ENCODE peak calls at places on chromosomes 5 and 9, in eight cellular contexts. G is lung; E is CD8-positive, alpha-beta T cell; X is fibroblast of pulmonary artery; V is IMR-90; F is astrocyte; L is foreskin fibroblast; R is upper lobe of right lung. I is an unnamed sample.

GRCh38 chr5:145347026-145347616 is 488.0 kb downstream of the PRELID2 start:
- DNase-seq in G (no peak), E (no peak), X (peak), V (peak), F (peak), L (peak), R (no peak), I (no peak)

GRCh38 chr9:35079041-35079425 is 709 bp downstream of the FANCG start:
- DNase-seq in G (no peak), E (no peak), X (no peak), V (no peak), F (no peak), L (peak), R (no peak), I (no peak)

GRCh38 chr5:172417983-172418630 is 36.2 kb downstream of the SH3PXD2B start:
- DNase-seq in G (peak), E (no peak), X (peak), V (peak), F (peak), L (peak), R (peak), I (peak)

GRCh38 chr9:70987986-70988385 is 133.4 kb downstream of the TRPM3 start:
- DNase-seq in G (no peak), E (no peak), X (peak), V (peak), F (peak), L (peak), R (no peak), I (no peak)

GRCh38 chr9:108704156-108704852 is 151.5 kb downstream of the ACTL7B start:
- DNase-seq in G (no peak), E (no peak), X (peak), V (no peak), F (peak), L (peak), R (no peak), I (no peak)

GRCh38 chr5:177397875-177398390 is 2.5 kb downstream of the PFN3 start:
- DNase-seq in G (no peak), E (no peak), X (no peak), V (no peak), F (no peak), L (no peak), R (no peak), I (no peak)

GRCh38 chr5:139363937-139364336 is 19.2 kb downstream of the SLC23A1 start:
- DNase-seq in G (no peak), E (no peak), X (no peak), V (no peak), F (no peak), L (no peak), R (no peak), I (no peak)

GRCh38 chr5:150208187-150209015 is 18.5 kb downstream of the SLC6A7 start:
- DNase-seq in G (no peak), E (no peak), X (peak), V (peak), F (peak), L (peak), R (no peak), I (no peak)

GRCh38 chr5:89396262-89396975 is 513.4 kb upstream of the MEF2C start:
- DNase-seq in G (no peak), E (no peak), X (peak), V (peak), F (no peak), L (peak), R (no peak), I (no peak)

GRCh38 chr5:177389368-177390169 is 5.3 kb downstream of the SLC34A1 start:
- DNase-seq in G (no peak), E (no peak), X (peak), V (peak), F (peak), L (peak), R (no peak), I (peak)

GRCh38 chr9:18122156-18122555 is 351.8 kb upstream of the ADAMTSL1 start:
- DNase-seq in G (no peak), E (no peak), X (peak), V (peak), F (peak), L (peak), R (no peak), I (no peak)

GRCh38 chr9:113695901-113696300 is 180.2 kb upstream of the ZNF618 start:
- DNase-seq in G (no peak), E (no peak), X (no peak), V (no peak), F (no peak), L (no peak), R (no peak), I (no peak)

GRCh38 chr9:115882911-115883310 is 270.7 kb upstream of the PAPPA start:
- DNase-seq in G (no peak), E (no peak), X (peak), V (peak), F (no peak), L (peak), R (no peak), I (no peak)

GRCh38 chr9:115879451-115879850 is 274.1 kb upstream of the PAPPA start:
- DNase-seq in G (no peak), E (no peak), X (no peak), V (no peak), F (no peak), L (no peak), R (no peak), I (no peak)

GRCh38 chr9:115880221-115880620 is 273.4 kb upstream of the PAPPA start:
- DNase-seq in G (no peak), E (no peak), X (no peak), V (peak), F (no peak), L (peak), R (no peak), I (no peak)

GRCh38 chr9:115884846-115885245 is 268.7 kb upstream of the PAPPA start:
- DNase-seq in G (no peak), E (no peak), X (no peak), V (peak), F (peak), L (no peak), R (no peak), I (no peak)

GRCh38 chr9:115883467-115884329 is 269.9 kb upstream of the PAPPA start:
- DNase-seq in G (no peak), E (no peak), X (peak), V (peak), F (peak), L (peak), R (no peak), I (no peak)
- TF ChIP-seq CTCF in G (no peak), E (no peak), X (peak), V (peak), F (peak), L (peak), R (peak), I (peak)

GRCh38 chr9:133129001-133129799 is 8.2 kb upstream of the RALGDS start:
- DNase-seq in G (no peak), E (no peak), X (no peak), V (no peak), F (no peak), L (no peak), R (no peak), I (no peak)

GRCh38 chr9:133127340-133127981 is 6.4 kb upstream of the RALGDS start:
- DNase-seq in G (peak), E (peak), X (no peak), V (no peak), F (peak), L (no peak), R (peak), I (no peak)

GRCh38 chr9:133126697-133127339 is 5.8 kb upstream of the RALGDS start:
- DNase-seq in G (no peak), E (no peak), X (no peak), V (no peak), F (no peak), L (peak), R (no peak), I (no peak)

GRCh38 chr9:133125706-133126696 is 5.0 kb upstream of the RALGDS start:
- DNase-seq in G (no peak), E (no peak), X (peak), V (peak), F (peak), L (peak), R (peak), I (no peak)

GRCh38 chr9:133128152-133128551 is 7.1 kb upstream of the RALGDS start:
- DNase-seq in G (no peak), E (no peak), X (no peak), V (no peak), F (no peak), L (no peak), R (no peak), I (no peak)
- H3K4me3 ChIP-seq in G (no peak), E (no peak), X (no peak), V (no peak), F (no peak), L (no peak), R (no peak), I (no peak)

GRCh38 chr9:107260437-107261081 is 22.5 kb upstream of the RAD23B start:
- DNase-seq in G (no peak), E (no peak), X (no peak), V (no peak), F (no peak), L (peak), R (no peak), I (no peak)
- TF ChIP-seq CTCF in G (no peak), E (no peak), X (no peak), V (no peak), F (no peak), L (no peak), R (no peak), I (no peak)

GRCh38 chr9:91261417-91261816 is 100.3 kb downstream of the AUH start:
- DNase-seq in G (no peak), E (no peak), X (no peak), V (no peak), F (no peak), L (no peak), R (no peak), I (no peak)

GRCh38 chr9:91266457-91266856 is 95.3 kb downstream of the AUH start:
- DNase-seq in G (no peak), E (no peak), X (no peak), V (no peak), F (no peak), L (no peak), R (no peak), I (no peak)
- H3K4me3 ChIP-seq in G (no peak), E (no peak), X (no peak), V (no peak), F (no peak), L (no peak), R (no peak), I (no peak)

DNA sequence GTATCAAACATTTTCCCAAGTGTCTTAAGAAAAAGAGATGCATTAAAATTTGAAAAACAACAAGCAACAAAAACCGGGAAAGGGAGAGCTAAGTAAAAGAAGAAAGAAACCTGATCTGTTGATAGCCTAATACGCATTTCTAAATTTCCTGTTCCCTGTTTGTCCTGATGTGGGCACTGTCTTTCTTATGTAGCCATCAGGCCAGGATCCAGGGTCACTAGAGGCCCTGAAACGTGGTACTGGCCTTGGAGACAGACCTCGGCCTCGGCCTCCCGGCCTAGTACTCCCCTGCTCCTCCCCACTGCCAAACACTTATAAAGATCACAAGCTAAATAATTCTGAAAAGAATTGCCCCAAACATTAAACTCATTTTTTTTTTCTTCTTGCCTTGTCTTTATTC is 547.2 kb downstream of the IRX1 start:
- DNase-seq in G (no peak), E (no peak), X (no peak), V (no peak), F (no peak), L (no peak), R (no peak), I (no peak)
- TF ChIP-seq CTCF in G (no peak), E (no peak), X (no peak), V (no peak), F (no peak), L (no peak), R (no peak), I (no peak)

DNA sequence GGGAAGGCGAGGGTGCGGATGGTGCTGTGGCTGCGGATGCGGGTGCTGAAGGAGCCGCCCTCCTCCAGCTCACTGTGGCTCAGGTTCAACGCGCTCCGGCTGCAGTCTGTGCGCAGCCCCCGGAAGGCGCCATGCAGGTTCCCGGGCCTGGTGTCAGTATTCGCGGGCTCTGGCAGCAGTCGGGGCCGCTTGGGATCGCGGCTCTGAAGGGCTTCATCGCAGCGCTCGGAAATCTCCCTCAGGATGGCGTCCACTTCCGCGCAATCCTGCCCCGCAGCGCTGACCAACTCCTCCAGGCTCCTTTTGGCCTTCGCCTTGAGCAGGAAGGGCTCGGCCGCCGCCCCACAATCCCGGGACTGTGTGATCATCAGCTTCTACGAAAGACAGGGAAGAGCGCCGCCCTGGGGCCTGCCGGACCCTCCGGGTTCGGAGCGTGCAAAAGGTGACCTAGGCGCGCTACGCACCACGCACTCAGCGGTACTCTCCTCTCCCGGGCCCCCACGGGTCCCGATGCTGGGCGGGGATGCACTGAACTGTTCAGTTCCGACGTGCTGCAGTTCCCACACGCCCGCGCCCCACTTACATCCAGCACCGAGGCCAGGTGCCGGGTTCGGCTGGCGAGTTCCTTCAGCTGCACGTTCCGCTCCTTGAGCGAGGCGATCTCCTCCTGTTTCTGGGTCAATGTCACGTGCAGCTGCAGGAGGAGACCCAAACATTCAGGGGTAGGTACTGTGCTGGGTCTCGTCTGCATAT is 6.5 kb downstream of the MCIDAS start:
- DNase-seq in G (no peak), E (no peak), X (no peak), V (no peak), F (no peak), L (peak), R (no peak), I (no peak)
- H3K4me3 ChIP-seq in G (no peak), E (peak), X (peak), V (peak), F (peak), L (peak), R (peak), I (peak)

DNA sequence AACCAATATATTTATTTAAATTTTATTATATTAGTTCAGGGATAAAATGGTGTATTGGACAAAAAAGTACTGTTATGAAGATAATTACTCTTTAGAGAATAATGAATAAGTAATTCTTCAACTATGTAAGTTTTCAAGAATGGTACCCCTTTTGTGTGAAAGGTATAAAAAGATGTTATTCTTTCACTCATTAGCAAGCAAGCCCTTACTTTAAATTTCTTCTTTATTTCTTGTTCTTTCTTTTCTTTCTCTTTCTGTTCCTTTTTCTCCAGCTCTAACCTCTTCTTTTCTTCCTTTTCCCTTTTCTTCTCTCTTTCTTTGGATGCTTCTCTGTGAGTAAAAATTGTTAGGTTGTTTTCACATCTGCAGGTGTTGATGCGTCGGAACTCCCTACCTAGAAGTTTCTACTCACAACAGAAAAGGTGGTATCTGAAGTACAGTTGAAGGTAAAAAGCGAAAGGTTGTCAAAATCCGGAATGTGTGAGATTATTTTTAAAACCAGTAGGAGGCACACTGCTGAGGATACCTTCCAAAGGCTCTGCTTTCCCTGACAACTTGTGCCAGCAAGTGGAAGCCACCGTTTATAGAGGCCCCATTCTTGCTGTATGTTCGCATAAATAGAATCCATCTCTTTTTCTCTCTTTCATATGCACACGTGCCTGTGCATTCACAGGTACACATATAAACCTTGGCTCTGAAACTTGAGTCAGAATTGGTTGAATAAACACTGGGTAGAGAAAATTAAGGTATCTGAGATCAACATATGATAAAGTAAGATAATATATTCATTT is 63.4 kb upstream of the RICTOR start:
- DNase-seq in G (no peak), E (no peak), X (no peak), V (no peak), F (no peak), L (no peak), R (no peak), I (no peak)
- TF ChIP-seq CTCF in G (no peak), E (no peak), X (no peak), V (peak), F (peak), L (no peak), R (no peak), I (peak)

DNA sequence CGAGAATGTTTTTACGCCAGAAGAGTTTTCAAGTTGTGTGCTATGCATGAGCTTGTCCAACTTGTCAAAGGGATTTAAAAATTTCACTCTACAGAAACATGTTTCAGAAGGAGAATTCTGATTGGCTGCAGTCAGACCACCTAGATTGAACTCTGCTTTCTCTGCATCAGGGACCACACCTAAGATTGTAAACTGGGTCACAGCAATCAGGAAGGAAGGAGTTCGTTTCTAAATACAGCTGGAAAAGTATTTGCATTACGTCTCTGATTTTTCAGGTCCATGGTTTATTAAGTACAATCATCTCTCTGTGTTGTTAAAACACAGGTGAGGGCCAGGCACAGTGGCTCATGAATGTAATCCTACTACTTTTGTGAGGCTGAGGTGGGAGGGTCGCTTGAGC is 5.7 kb downstream of the GLRX start:
- DNase-seq in G (no peak), E (no peak), X (no peak), V (no peak), F (no peak), L (no peak), R (no peak), I (no peak)
- H3K4me3 ChIP-seq in G (no peak), E (peak), X (no peak), V (no peak), F (no peak), L (no peak), R (no peak), I (no peak)

GRCh38 chr9:115231116-115231515 is 113.2 kb upstream of the TNC start:
- DNase-seq in G (no peak), E (no peak), X (no peak), V (no peak), F (no peak), L (no peak), R (no peak), I (no peak)

GRCh38 chr9:115229496-115229895 is 111.5 kb upstream of the TNC start:
- DNase-seq in G (no peak), E (no peak), X (no peak), V (no peak), F (no peak), L (peak), R (no peak), I (no peak)

GRCh38 chr9:115225459-115226116 is 107.6 kb upstream of the TNC start:
- DNase-seq in G (no peak), E (no peak), X (no peak), V (no peak), F (no peak), L (no peak), R (no peak), I (no peak)

GRCh38 chr9:115220339-115221009 is 102.5 kb upstream of the TNC start:
- DNase-seq in G (no peak), E (no peak), X (peak), V (peak), F (no peak), L (peak), R (no peak), I (no peak)

GRCh38 chr9:115226152-115226551 is 108.2 kb upstream of the TNC start:
- DNase-seq in G (no peak), E (no peak), X (no peak), V (no peak), F (no peak), L (no peak), R (no peak), I (no peak)
- TF ChIP-seq CTCF in G (no peak), E (no peak), X (no peak), V (no peak), F (no peak), L (no peak), R (no peak), I (no peak)

GRCh38 chr5:115624994-115625393 is 842 bp downstream of the TMED7 start:
- DNase-seq in G (no peak), E (no peak), X (peak), V (no peak), F (no peak), L (no peak), R (no peak), I (no peak)

GRCh38 chr5:115621365-115621900 is 4.4 kb downstream of the TMED7 start:
- DNase-seq in G (no peak), E (no peak), X (no peak), V (no peak), F (no peak), L (no peak), R (no peak), I (no peak)

GRCh38 chr5:115625579-115626443 is at the start of gene TMED7:
- DNase-seq in G (peak), E (peak), X (peak), V (peak), F (peak), L (peak), R (peak), I (peak)

GRCh38 chr5:115626444-115626823 is 598 bp upstream of the TMED7 start:
- DNase-seq in G (no peak), E (no peak), X (no peak), V (peak), F (peak), L (peak), R (no peak), I (no peak)

DNA sequence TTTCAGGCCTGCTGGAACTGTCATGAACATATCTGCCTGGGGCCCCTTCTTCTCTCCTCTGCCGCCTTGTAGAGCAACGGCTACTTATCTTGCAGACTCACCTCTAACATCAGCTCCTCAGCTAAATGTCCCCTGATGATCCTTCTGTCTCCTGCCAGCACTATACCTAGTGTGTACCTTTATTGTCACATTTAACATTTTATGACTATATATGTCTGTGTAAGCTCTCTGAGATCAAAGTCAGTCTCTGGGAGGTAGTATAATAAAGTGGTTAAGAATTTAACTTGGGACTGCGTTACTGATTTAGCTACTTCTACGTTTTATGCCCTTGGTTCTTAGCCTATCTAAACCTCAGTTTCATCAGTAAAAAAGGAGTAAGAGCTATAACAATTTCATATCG is 2.2 kb downstream of the TMED7 start:
- DNase-seq in G (no peak), E (no peak), X (no peak), V (no peak), F (no peak), L (no peak), R (no peak), I (no peak)
- H3K4me3 ChIP-seq in G (no peak), E (no peak), X (peak), V (peak), F (peak), L (peak), R (peak), I (peak)

I was measured in retinal pigment epithelial cell.